ENCODE peak calls at places on chromosomes 2 and 18, in seven cellular contexts. R is GM23338, Y is pancreas, K is body of pancreas, G is IMR-90, N is GM23248, H is fibroblast of lung. C is an unnamed sample.

GRCh38 chr2:126911111-126911796 is 12.6 kb downstream of the TEX51 start:
- DNase-seq in R (no peak), Y (no peak), K (no peak), G (no peak), N (no peak), H (no peak), C (no peak)

GRCh38 chr2:219104107-219105050 is 43.7 kb upstream of the IHH start:
- DNase-seq in R (peak; percentile 89), Y (no peak), K (peak; percentile 32), G (peak; percentile 32), N (peak; percentile 53), H (peak; percentile 39), C (no peak)

GRCh38 chr2:101300164-101300563 is 8.3 kb downstream of the RNF149 start:
- DNase-seq in R (no peak), Y (no peak), K (no peak), G (no peak), N (no peak), H (no peak), C (no peak)

GRCh38 chr2:127275356-127275755 is 18.6 kb downstream of the ERCC3 start:
- DNase-seq in R (no peak), Y (no peak), K (no peak), G (no peak), N (no peak), H (no peak), C (no peak)

GRCh38 chr2:12931211-12931844 is 214.6 kb downstream of the TRIB2 start:
- DNase-seq in R (peak; percentile 69), Y (no peak), K (peak; percentile 19), G (peak; percentile 63), N (peak; percentile 75), H (peak; percentile 73), C (no peak)

GRCh38 chr2:189213226-189213625 is 33.7 kb upstream of the COL5A2 start:
- DNase-seq in R (no peak), Y (no peak), K (no peak), G (peak; percentile 37), N (peak; percentile 34), H (peak; percentile 58), C (no peak)

GRCh38 chr2:227499971-227500630 is 28.1 kb downstream of the AGFG1 start:
- DNase-seq in R (no peak), Y (no peak), K (no peak), G (no peak), N (no peak), H (no peak), C (no peak)

GRCh38 chr18:67199993-67200617 is 316.4 kb downstream of the DSEL start:
- DNase-seq in R (peak; percentile 69), Y (no peak), K (no peak), G (peak; percentile 69), N (peak; percentile 60), H (peak; percentile 78), C (no peak)

GRCh38 chr2:20470211-20470610 is 23.3 kb downstream of the RHOB start:
- DNase-seq in R (no peak), Y (no peak), K (no peak), G (no peak), N (no peak), H (no peak), C (no peak)

GRCh38 chr2:219090900-219091299 is 30.2 kb upstream of the IHH start:
- DNase-seq in R (no peak), Y (no peak), K (no peak), G (no peak), N (no peak), H (no peak), C (no peak)

GRCh38 chr2:66537001-66537400 is 102.1 kb downstream of the MEIS1 start:
- DNase-seq in R (peak; percentile 43), Y (no peak), K (no peak), G (no peak), N (no peak), H (no peak), C (no peak)
- H3K4me1 ChIP-seq in R (peaks cover 24% of the 10 kb centered on the region), Y (peaks cover 23% of the 10 kb centered on the region), K (peaks cover 60% of the 10 kb centered on the region), G (peaks cover 22% of the 10 kb centered on the region), N (peaks cover 24% of the 10 kb centered on the region), H (peaks cover 12% of the 10 kb centered on the region), C (peaks cover 6% of the 10 kb centered on the region)

GRCh38 chr2:182646763-182647498 is 69.1 kb upstream of the DNAJC10 start:
- DNase-seq in R (no peak), Y (no peak), K (no peak), G (no peak), N (no peak), H (no peak), C (no peak)

GRCh38 chr2:182638652-182639051 is 77.4 kb upstream of the DNAJC10 start:
- DNase-seq in R (no peak), Y (no peak), K (no peak), G (no peak), N (no peak), H (no peak), C (no peak)

GRCh38 chr2:182639971-182640370 is 76.1 kb upstream of the DNAJC10 start:
- DNase-seq in R (no peak), Y (no peak), K (no peak), G (no peak), N (no peak), H (no peak), C (no peak)

GRCh38 chr2:182647499-182647787 is 68.6 kb upstream of the DNAJC10 start:
- DNase-seq in R (no peak), Y (no peak), K (no peak), G (no peak), N (no peak), H (no peak), C (no peak)

GRCh38 chr2:182642328-182642727 is 73.7 kb upstream of the DNAJC10 start:
- DNase-seq in R (peak; percentile 54), Y (no peak), K (peak; percentile 19), G (peak; percentile 59), N (peak; percentile 50), H (peak; percentile 61), C (peak; percentile 77)
- H3K27ac ChIP-seq in R (no peak overlapping the region), Y (no peak overlapping the region), K (no peak overlapping the region), G (no peak overlapping the region), N (no peak overlapping the region), H (no peak overlapping the region), C (no peak overlapping the region)

DNA sequence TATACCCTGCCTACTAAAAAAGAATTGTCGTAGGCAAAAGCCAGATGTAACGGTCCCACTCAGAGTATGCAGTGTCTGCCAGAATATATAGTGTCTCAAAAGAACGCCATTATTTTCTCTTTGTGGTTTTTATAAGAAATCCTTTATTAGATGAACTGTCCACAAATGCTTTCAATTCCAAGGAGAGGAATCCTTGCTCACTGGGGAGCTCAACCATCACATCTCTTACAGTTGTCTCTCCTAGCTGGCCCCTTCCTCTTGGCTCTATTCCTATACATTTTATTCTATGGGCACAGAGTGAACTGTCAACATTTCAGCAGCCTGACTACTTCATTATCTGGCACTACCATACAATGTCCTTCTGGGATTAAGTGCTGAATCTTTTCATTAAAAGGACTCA is 96.4 kb upstream of the THOC1 start:
- DNase-seq in R (no peak), Y (no peak), K (no peak), G (no peak), N (peak; percentile 15), H (no peak), C (no peak)
- H3K4me1 ChIP-seq in R (peaks cover 19% of the 10 kb centered on the region), Y (no peaks in the 10 kb centered on the region), K (no peaks in the 10 kb centered on the region), G (no peaks in the 10 kb centered on the region), N (peaks cover 47% of the 10 kb centered on the region), H (peaks cover 2% of the 10 kb centered on the region), C (peaks cover 7% of the 10 kb centered on the region)

GRCh38 chr2:236657801-236658200 is 88.2 kb downstream of the ACKR3 start:
- DNase-seq in R (no peak), Y (no peak), K (no peak), G (no peak), N (no peak), H (no peak), C (no peak)

GRCh38 chr2:236658974-236659757 is 89.5 kb downstream of the ACKR3 start:
- DNase-seq in R (no peak), Y (no peak), K (no peak), G (no peak), N (no peak), H (no peak), C (no peak)

GRCh38 chr2:236661064-236661761 is 91.6 kb downstream of the ACKR3 start:
- DNase-seq in R (peak; percentile 69), Y (no peak), K (peak; percentile 18), G (peak; percentile 11), N (peak; percentile 65), H (no peak), C (no peak)

GRCh38 chr2:236661762-236662110 is 92.1 kb downstream of the ACKR3 start:
- DNase-seq in R (no peak), Y (no peak), K (no peak), G (no peak), N (peak; percentile 65), H (no peak), C (no peak)

DNA sequence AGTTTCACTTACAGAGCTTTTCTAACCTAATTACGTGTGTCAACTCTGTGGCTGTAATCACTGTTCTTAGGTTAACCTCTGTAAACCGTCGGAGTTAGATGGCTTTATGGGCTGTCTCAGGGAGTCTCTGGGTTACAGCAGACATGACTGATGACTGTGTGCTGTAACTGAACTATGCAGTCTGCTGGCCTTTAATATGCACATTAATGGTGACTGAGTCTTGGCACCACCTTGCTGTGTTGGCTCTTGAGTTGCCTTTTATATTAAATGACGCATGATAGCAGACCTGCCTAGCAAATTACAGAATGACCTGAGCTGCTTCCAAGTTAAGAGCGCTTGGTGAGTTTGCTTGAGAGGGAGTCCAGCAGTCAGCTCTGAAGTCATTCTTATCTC is 90.1 kb downstream of the ACKR3 start:
- DNase-seq in R (no peak), Y (no peak), K (peak; percentile 20), G (peak; percentile 34), N (peak; percentile 77), H (peak; percentile 60), C (no peak)
- H3K27ac ChIP-seq in R (no peak overlapping the region), Y (no peak overlapping the region), K (no peak overlapping the region), G (no peak overlapping the region), N (peak overlapping the region; percentile 93), H (no peak overlapping the region), C (no peak overlapping the region)

DNA sequence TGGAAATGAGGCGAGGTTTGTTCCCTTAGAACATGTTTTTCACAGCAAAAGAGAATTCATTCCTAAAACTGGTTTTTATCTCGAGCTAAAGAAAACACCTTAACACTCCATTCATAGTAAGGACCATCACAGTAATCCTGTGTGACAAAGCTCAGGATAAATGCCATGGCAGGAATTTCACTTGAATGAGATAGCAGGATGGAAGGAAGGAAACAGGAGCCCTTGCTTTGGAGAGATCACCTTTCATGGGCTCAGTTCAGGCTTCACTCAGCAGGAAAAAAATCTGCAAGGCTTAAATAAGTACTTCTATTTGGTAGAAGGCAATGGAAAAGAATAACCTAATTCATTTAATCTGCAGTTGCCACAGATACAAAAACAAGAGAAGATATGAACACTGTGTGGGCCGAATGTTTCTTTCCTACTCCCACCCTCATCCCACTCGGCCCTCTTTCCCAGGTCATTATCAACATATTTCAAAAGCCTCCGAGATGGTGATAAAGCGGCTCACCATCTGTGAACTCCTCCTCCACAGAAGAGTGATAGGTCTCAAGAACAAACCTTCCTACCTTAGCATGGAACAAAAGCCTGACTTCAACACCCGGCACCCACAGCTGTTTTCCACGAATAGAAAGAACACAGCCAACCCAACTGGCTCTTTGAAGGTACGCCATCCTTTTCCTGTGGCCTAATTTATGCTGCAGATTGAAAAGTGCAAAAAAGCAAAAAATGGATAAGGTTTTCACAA is 28.9 kb downstream of the BCL2 start:
- DNase-seq in R (peak; percentile 34), Y (no peak), K (no peak), G (no peak), N (no peak), H (no peak), C (no peak)
- H3K4me1 ChIP-seq in R (peaks cover 3% of the 10 kb centered on the region), Y (no peaks in the 10 kb centered on the region), K (no peaks in the 10 kb centered on the region), G (no peaks in the 10 kb centered on the region), N (no peaks in the 10 kb centered on the region), H (no peaks in the 10 kb centered on the region), C (peaks cover 12% of the 10 kb centered on the region)

GRCh38 chr2:85132834-85133637 is at the start of gene TCF7L1:
- DNase-seq in R (peak; percentile 94), Y (peak; percentile 64), K (peak; percentile 77), G (peak; percentile 88), N (peak; percentile 88), H (peak; percentile 87), C (peak; percentile 95)
- H3K27ac ChIP-seq in R (peak within 1 kb of the TSS; percentile 100), Y (no peak within 1 kb of the TSS), K (no peak within 1 kb of the TSS), G (peak within 1 kb of the TSS; percentile 95), N (no peak within 1 kb of the TSS), H (peak within 1 kb of the TSS; percentile 27), C (peak within 1 kb of the TSS; percentile 37)

C was measured in right cardiac atrium.